ENCODE peak calls at places on chromosomes 6 and 20, in nine cellular contexts. One of them, this sample, is unnamed.

GRCh38 chr20:22248052-22248667 is 336.2 kb downstream of the FOXA2 start:
- DNase-seq in A549: peak
- DNase-seq in mesendoderm: peak
- DNase-seq in GM04504: no peak
- DNase-seq in activated CD4-positive, CD25-positive, alpha-beta regulatory T cell treated with anti-CD3 and anti-CD28 coated beads, Interleukin-2, amount 50 U/mL, for 16 hours: no peak
- DNase-seq in neural crest cell: peak
- DNase-seq in stimulated activated CD4-positive, alpha-beta T cell treated with anti-CD3 and anti-CD28 coated beads, Interleukin-12 subunit alpha, Interleukin-12 subunit beta, amount 100 ng/mL, for 4 hours: no peak
- DNase-seq in kidney epithelial cell: no peak
- DNase-seq in fibroblast of mammary gland: peak
- DNase-seq in this sample: no peak

GRCh38 chr6:106103728-106104109 is 17.6 kb downstream of the PRDM1 start:
- DNase-seq in A549: no peak
- DNase-seq in mesendoderm: peak
- DNase-seq in GM04504: no peak
- DNase-seq in activated CD4-positive, CD25-positive, alpha-beta regulatory T cell treated with anti-CD3 and anti-CD28 coated beads, Interleukin-2, amount 50 U/mL, for 16 hours: no peak
- DNase-seq in neural crest cell: no peak
- DNase-seq in stimulated activated CD4-positive, alpha-beta T cell treated with anti-CD3 and anti-CD28 coated beads, Interleukin-12 subunit alpha, Interleukin-12 subunit beta, amount 100 ng/mL, for 4 hours: no peak
- DNase-seq in kidney epithelial cell: no peak
- DNase-seq in fibroblast of mammary gland: no peak
- DNase-seq in this sample: peak

GRCh38 chr20:47927385-47927851 is 142.1 kb upstream of the SULF2 start:
- DNase-seq in A549: no peak
- DNase-seq in mesendoderm: no peak
- DNase-seq in GM04504: no peak
- DNase-seq in activated CD4-positive, CD25-positive, alpha-beta regulatory T cell treated with anti-CD3 and anti-CD28 coated beads, Interleukin-2, amount 50 U/mL, for 16 hours: no peak
- DNase-seq in neural crest cell: no peak
- DNase-seq in stimulated activated CD4-positive, alpha-beta T cell treated with anti-CD3 and anti-CD28 coated beads, Interleukin-12 subunit alpha, Interleukin-12 subunit beta, amount 100 ng/mL, for 4 hours: no peak
- DNase-seq in kidney epithelial cell: no peak
- DNase-seq in fibroblast of mammary gland: peak
- DNase-seq in this sample: no peak

GRCh38 chr6:34543421-34543820 is 12.7 kb downstream of the SPDEF start:
- DNase-seq in A549: no peak
- DNase-seq in mesendoderm: no peak
- DNase-seq in GM04504: peak
- DNase-seq in activated CD4-positive, CD25-positive, alpha-beta regulatory T cell treated with anti-CD3 and anti-CD28 coated beads, Interleukin-2, amount 50 U/mL, for 16 hours: no peak
- DNase-seq in neural crest cell: no peak
- DNase-seq in stimulated activated CD4-positive, alpha-beta T cell treated with anti-CD3 and anti-CD28 coated beads, Interleukin-12 subunit alpha, Interleukin-12 subunit beta, amount 100 ng/mL, for 4 hours: no peak
- DNase-seq in kidney epithelial cell: no peak
- DNase-seq in fibroblast of mammary gland: peak
- DNase-seq in this sample: no peak

GRCh38 chr6:140012146-140012545 is 637.7 kb upstream of the CITED2 start:
- DNase-seq in A549: no peak
- DNase-seq in mesendoderm: no peak
- DNase-seq in GM04504: no peak
- DNase-seq in activated CD4-positive, CD25-positive, alpha-beta regulatory T cell treated with anti-CD3 and anti-CD28 coated beads, Interleukin-2, amount 50 U/mL, for 16 hours: no peak
- DNase-seq in neural crest cell: no peak
- DNase-seq in stimulated activated CD4-positive, alpha-beta T cell treated with anti-CD3 and anti-CD28 coated beads, Interleukin-12 subunit alpha, Interleukin-12 subunit beta, amount 100 ng/mL, for 4 hours: no peak
- DNase-seq in kidney epithelial cell: no peak
- DNase-seq in fibroblast of mammary gland: no peak
- DNase-seq in this sample: no peak

GRCh38 chr6:142489722-142490610 is 188.2 kb downstream of the ADGRG6 start:
- DNase-seq in A549: no peak
- DNase-seq in mesendoderm: no peak
- DNase-seq in GM04504: no peak
- DNase-seq in activated CD4-positive, CD25-positive, alpha-beta regulatory T cell treated with anti-CD3 and anti-CD28 coated beads, Interleukin-2, amount 50 U/mL, for 16 hours: no peak
- DNase-seq in neural crest cell: no peak
- DNase-seq in stimulated activated CD4-positive, alpha-beta T cell treated with anti-CD3 and anti-CD28 coated beads, Interleukin-12 subunit alpha, Interleukin-12 subunit beta, amount 100 ng/mL, for 4 hours: no peak
- DNase-seq in kidney epithelial cell: no peak
- DNase-seq in fibroblast of mammary gland: peak
- DNase-seq in this sample: no peak

GRCh38 chr6:82712826-82713225 is 349.2 kb downstream of the TPBG start:
- DNase-seq in A549: no peak
- DNase-seq in mesendoderm: peak
- DNase-seq in GM04504: no peak
- DNase-seq in activated CD4-positive, CD25-positive, alpha-beta regulatory T cell treated with anti-CD3 and anti-CD28 coated beads, Interleukin-2, amount 50 U/mL, for 16 hours: no peak
- DNase-seq in neural crest cell: no peak
- DNase-seq in stimulated activated CD4-positive, alpha-beta T cell treated with anti-CD3 and anti-CD28 coated beads, Interleukin-12 subunit alpha, Interleukin-12 subunit beta, amount 100 ng/mL, for 4 hours: no peak
- DNase-seq in kidney epithelial cell: no peak
- DNase-seq in fibroblast of mammary gland: peak
- DNase-seq in this sample: no peak

GRCh38 chr6:2209226-2209809 is 36.1 kb downstream of the GMDS start:
- DNase-seq in A549: no peak
- DNase-seq in mesendoderm: peak
- DNase-seq in GM04504: no peak
- DNase-seq in activated CD4-positive, CD25-positive, alpha-beta regulatory T cell treated with anti-CD3 and anti-CD28 coated beads, Interleukin-2, amount 50 U/mL, for 16 hours: peak
- DNase-seq in neural crest cell: no peak
- DNase-seq in stimulated activated CD4-positive, alpha-beta T cell treated with anti-CD3 and anti-CD28 coated beads, Interleukin-12 subunit alpha, Interleukin-12 subunit beta, amount 100 ng/mL, for 4 hours: peak
- DNase-seq in kidney epithelial cell: no peak
- DNase-seq in fibroblast of mammary gland: peak
- DNase-seq in this sample: no peak

GRCh38 chr6:7324520-7324919 is 11.5 kb upstream of the SSR1 start:
- DNase-seq in A549: no peak
- DNase-seq in mesendoderm: no peak
- DNase-seq in GM04504: no peak
- DNase-seq in activated CD4-positive, CD25-positive, alpha-beta regulatory T cell treated with anti-CD3 and anti-CD28 coated beads, Interleukin-2, amount 50 U/mL, for 16 hours: no peak
- DNase-seq in neural crest cell: no peak
- DNase-seq in stimulated activated CD4-positive, alpha-beta T cell treated with anti-CD3 and anti-CD28 coated beads, Interleukin-12 subunit alpha, Interleukin-12 subunit beta, amount 100 ng/mL, for 4 hours: no peak
- DNase-seq in kidney epithelial cell: no peak
- DNase-seq in fibroblast of mammary gland: no peak
- DNase-seq in this sample: no peak

GRCh38 chr6:136076496-136076895 is 173.6 kb downstream of the MTFR2 start:
- DNase-seq in A549: no peak
- DNase-seq in mesendoderm: no peak
- DNase-seq in GM04504: no peak
- DNase-seq in activated CD4-positive, CD25-positive, alpha-beta regulatory T cell treated with anti-CD3 and anti-CD28 coated beads, Interleukin-2, amount 50 U/mL, for 16 hours: no peak
- DNase-seq in neural crest cell: no peak
- DNase-seq in stimulated activated CD4-positive, alpha-beta T cell treated with anti-CD3 and anti-CD28 coated beads, Interleukin-12 subunit alpha, Interleukin-12 subunit beta, amount 100 ng/mL, for 4 hours: no peak
- DNase-seq in kidney epithelial cell: no peak
- DNase-seq in fibroblast of mammary gland: peak
- DNase-seq in this sample: no peak

GRCh38 chr6:133130863-133131262 is 110.3 kb upstream of the EYA4 start:
- DNase-seq in A549: peak
- DNase-seq in mesendoderm: peak
- DNase-seq in GM04504: no peak
- DNase-seq in activated CD4-positive, CD25-positive, alpha-beta regulatory T cell treated with anti-CD3 and anti-CD28 coated beads, Interleukin-2, amount 50 U/mL, for 16 hours: no peak
- DNase-seq in neural crest cell: no peak
- DNase-seq in stimulated activated CD4-positive, alpha-beta T cell treated with anti-CD3 and anti-CD28 coated beads, Interleukin-12 subunit alpha, Interleukin-12 subunit beta, amount 100 ng/mL, for 4 hours: no peak
- DNase-seq in kidney epithelial cell: peak
- DNase-seq in fibroblast of mammary gland: peak
- DNase-seq in this sample: no peak

GRCh38 chr6:131946992-131947955 is 3.9 kb downstream of the CCN2 start:
- DNase-seq in A549: no peak
- DNase-seq in mesendoderm: peak
- DNase-seq in GM04504: peak
- DNase-seq in activated CD4-positive, CD25-positive, alpha-beta regulatory T cell treated with anti-CD3 and anti-CD28 coated beads, Interleukin-2, amount 50 U/mL, for 16 hours: no peak
- DNase-seq in neural crest cell: no peak
- DNase-seq in stimulated activated CD4-positive, alpha-beta T cell treated with anti-CD3 and anti-CD28 coated beads, Interleukin-12 subunit alpha, Interleukin-12 subunit beta, amount 100 ng/mL, for 4 hours: no peak
- DNase-seq in kidney epithelial cell: peak
- DNase-seq in fibroblast of mammary gland: peak
- DNase-seq in this sample: no peak

GRCh38 chr6:37624606-37625574 is 72.8 kb downstream of the MDGA1 start:
- DNase-seq in A549: peak
- DNase-seq in mesendoderm: no peak
- DNase-seq in GM04504: no peak
- DNase-seq in activated CD4-positive, CD25-positive, alpha-beta regulatory T cell treated with anti-CD3 and anti-CD28 coated beads, Interleukin-2, amount 50 U/mL, for 16 hours: no peak
- DNase-seq in neural crest cell: no peak
- DNase-seq in stimulated activated CD4-positive, alpha-beta T cell treated with anti-CD3 and anti-CD28 coated beads, Interleukin-12 subunit alpha, Interleukin-12 subunit beta, amount 100 ng/mL, for 4 hours: peak
- DNase-seq in kidney epithelial cell: peak
- DNase-seq in fibroblast of mammary gland: peak
- DNase-seq in this sample: peak

GRCh38 chr20:57715268-57715904 is 5.6 kb upstream of the PMEPA1 start:
- DNase-seq in A549: no peak
- DNase-seq in mesendoderm: no peak
- DNase-seq in GM04504: no peak
- DNase-seq in activated CD4-positive, CD25-positive, alpha-beta regulatory T cell treated with anti-CD3 and anti-CD28 coated beads, Interleukin-2, amount 50 U/mL, for 16 hours: no peak
- DNase-seq in neural crest cell: no peak
- DNase-seq in stimulated activated CD4-positive, alpha-beta T cell treated with anti-CD3 and anti-CD28 coated beads, Interleukin-12 subunit alpha, Interleukin-12 subunit beta, amount 100 ng/mL, for 4 hours: no peak
- DNase-seq in kidney epithelial cell: no peak
- DNase-seq in fibroblast of mammary gland: no peak
- DNase-seq in this sample: no peak

GRCh38 chr6:127832381-127832780 is 68.5 kb downstream of the THEMIS start:
- DNase-seq in A549: no peak
- DNase-seq in mesendoderm: no peak
- DNase-seq in GM04504: no peak
- DNase-seq in activated CD4-positive, CD25-positive, alpha-beta regulatory T cell treated with anti-CD3 and anti-CD28 coated beads, Interleukin-2, amount 50 U/mL, for 16 hours: no peak
- DNase-seq in neural crest cell: no peak
- DNase-seq in stimulated activated CD4-positive, alpha-beta T cell treated with anti-CD3 and anti-CD28 coated beads, Interleukin-12 subunit alpha, Interleukin-12 subunit beta, amount 100 ng/mL, for 4 hours: no peak
- DNase-seq in kidney epithelial cell: no peak
- DNase-seq in fibroblast of mammary gland: no peak
- DNase-seq in this sample: no peak

GRCh38 chr6:33247977-33248642 is 23.6 kb downstream of the VPS52 start:
- DNase-seq in A549: peak
- DNase-seq in mesendoderm: peak
- DNase-seq in GM04504: peak
- DNase-seq in activated CD4-positive, CD25-positive, alpha-beta regulatory T cell treated with anti-CD3 and anti-CD28 coated beads, Interleukin-2, amount 50 U/mL, for 16 hours: peak
- DNase-seq in neural crest cell: peak
- DNase-seq in stimulated activated CD4-positive, alpha-beta T cell treated with anti-CD3 and anti-CD28 coated beads, Interleukin-12 subunit alpha, Interleukin-12 subunit beta, amount 100 ng/mL, for 4 hours: peak
- DNase-seq in kidney epithelial cell: no peak
- DNase-seq in fibroblast of mammary gland: peak
- DNase-seq in this sample: peak

GRCh38 chr6:11614534-11615213 is 77.1 kb downstream of the TMEM170B start:
- DNase-seq in A549: no peak
- DNase-seq in mesendoderm: no peak
- DNase-seq in GM04504: no peak
- DNase-seq in activated CD4-positive, CD25-positive, alpha-beta regulatory T cell treated with anti-CD3 and anti-CD28 coated beads, Interleukin-2, amount 50 U/mL, for 16 hours: no peak
- DNase-seq in neural crest cell: no peak
- DNase-seq in stimulated activated CD4-positive, alpha-beta T cell treated with anti-CD3 and anti-CD28 coated beads, Interleukin-12 subunit alpha, Interleukin-12 subunit beta, amount 100 ng/mL, for 4 hours: no peak
- DNase-seq in kidney epithelial cell: no peak
- DNase-seq in fibroblast of mammary gland: no peak
- DNase-seq in this sample: no peak

GRCh38 chr20:56826306-56826970 is 197.3 kb downstream of the TFAP2C start:
- DNase-seq in A549: no peak
- DNase-seq in mesendoderm: no peak
- DNase-seq in GM04504: no peak
- DNase-seq in activated CD4-positive, CD25-positive, alpha-beta regulatory T cell treated with anti-CD3 and anti-CD28 coated beads, Interleukin-2, amount 50 U/mL, for 16 hours: no peak
- DNase-seq in neural crest cell: no peak
- DNase-seq in stimulated activated CD4-positive, alpha-beta T cell treated with anti-CD3 and anti-CD28 coated beads, Interleukin-12 subunit alpha, Interleukin-12 subunit beta, amount 100 ng/mL, for 4 hours: no peak
- DNase-seq in kidney epithelial cell: no peak
- DNase-seq in fibroblast of mammary gland: peak
- DNase-seq in this sample: no peak

GRCh38 chr6:163645560-163645959 is 231.0 kb downstream of the QKI start:
- DNase-seq in A549: no peak
- DNase-seq in mesendoderm: no peak
- DNase-seq in GM04504: no peak
- DNase-seq in activated CD4-positive, CD25-positive, alpha-beta regulatory T cell treated with anti-CD3 and anti-CD28 coated beads, Interleukin-2, amount 50 U/mL, for 16 hours: no peak
- DNase-seq in neural crest cell: no peak
- DNase-seq in stimulated activated CD4-positive, alpha-beta T cell treated with anti-CD3 and anti-CD28 coated beads, Interleukin-12 subunit alpha, Interleukin-12 subunit beta, amount 100 ng/mL, for 4 hours: no peak
- DNase-seq in kidney epithelial cell: no peak
- DNase-seq in fibroblast of mammary gland: no peak
- DNase-seq in this sample: no peak

GRCh38 chr6:156954191-156954590 is 177.0 kb downstream of the ARID1B start:
- DNase-seq in A549: no peak
- DNase-seq in mesendoderm: no peak
- DNase-seq in GM04504: no peak
- DNase-seq in activated CD4-positive, CD25-positive, alpha-beta regulatory T cell treated with anti-CD3 and anti-CD28 coated beads, Interleukin-2, amount 50 U/mL, for 16 hours: no peak
- DNase-seq in neural crest cell: no peak
- DNase-seq in stimulated activated CD4-positive, alpha-beta T cell treated with anti-CD3 and anti-CD28 coated beads, Interleukin-12 subunit alpha, Interleukin-12 subunit beta, amount 100 ng/mL, for 4 hours: no peak
- DNase-seq in kidney epithelial cell: no peak
- DNase-seq in fibroblast of mammary gland: no peak
- DNase-seq in this sample: no peak

GRCh38 chr6:29685718-29686326 is 4.9 kb upstream of the ZFP57 start:
- DNase-seq in A549: no peak
- DNase-seq in mesendoderm: peak
- DNase-seq in GM04504: no peak
- DNase-seq in activated CD4-positive, CD25-positive, alpha-beta regulatory T cell treated with anti-CD3 and anti-CD28 coated beads, Interleukin-2, amount 50 U/mL, for 16 hours: no peak
- DNase-seq in neural crest cell: no peak
- DNase-seq in stimulated activated CD4-positive, alpha-beta T cell treated with anti-CD3 and anti-CD28 coated beads, Interleukin-12 subunit alpha, Interleukin-12 subunit beta, amount 100 ng/mL, for 4 hours: no peak
- DNase-seq in kidney epithelial cell: no peak
- DNase-seq in fibroblast of mammary gland: no peak
- DNase-seq in this sample: no peak

GRCh38 chr6:103672169-103672568 is 1187.5 kb downstream of the HACE1 start:
- DNase-seq in A549: no peak
- DNase-seq in mesendoderm: peak
- DNase-seq in GM04504: no peak
- DNase-seq in activated CD4-positive, CD25-positive, alpha-beta regulatory T cell treated with anti-CD3 and anti-CD28 coated beads, Interleukin-2, amount 50 U/mL, for 16 hours: no peak
- DNase-seq in neural crest cell: no peak
- DNase-seq in stimulated activated CD4-positive, alpha-beta T cell treated with anti-CD3 and anti-CD28 coated beads, Interleukin-12 subunit alpha, Interleukin-12 subunit beta, amount 100 ng/mL, for 4 hours: no peak
- DNase-seq in kidney epithelial cell: no peak
- DNase-seq in fibroblast of mammary gland: peak
- DNase-seq in this sample: no peak

GRCh38 chr6:12572884-12573824 is 143.4 kb upstream of the PHACTR1 start:
- DNase-seq in A549: peak
- DNase-seq in mesendoderm: peak
- DNase-seq in GM04504: peak
- DNase-seq in activated CD4-positive, CD25-positive, alpha-beta regulatory T cell treated with anti-CD3 and anti-CD28 coated beads, Interleukin-2, amount 50 U/mL, for 16 hours: no peak
- DNase-seq in neural crest cell: no peak
- DNase-seq in stimulated activated CD4-positive, alpha-beta T cell treated with anti-CD3 and anti-CD28 coated beads, Interleukin-12 subunit alpha, Interleukin-12 subunit beta, amount 100 ng/mL, for 4 hours: no peak
- DNase-seq in kidney epithelial cell: peak
- DNase-seq in fibroblast of mammary gland: peak
- DNase-seq in this sample: no peak

GRCh38 chr6:130575971-130576370 is 210.2 kb downstream of the TMEM200A start:
- DNase-seq in A549: no peak
- DNase-seq in mesendoderm: no peak
- DNase-seq in GM04504: no peak
- DNase-seq in activated CD4-positive, CD25-positive, alpha-beta regulatory T cell treated with anti-CD3 and anti-CD28 coated beads, Interleukin-2, amount 50 U/mL, for 16 hours: no peak
- DNase-seq in neural crest cell: no peak
- DNase-seq in stimulated activated CD4-positive, alpha-beta T cell treated with anti-CD3 and anti-CD28 coated beads, Interleukin-12 subunit alpha, Interleukin-12 subunit beta, amount 100 ng/mL, for 4 hours: no peak
- DNase-seq in kidney epithelial cell: no peak
- DNase-seq in fibroblast of mammary gland: no peak
- DNase-seq in this sample: peak

GRCh38 chr6:32462609-32463008 is 22.9 kb downstream of the HLA-DRA start:
- DNase-seq in A549: no peak
- DNase-seq in mesendoderm: no peak
- DNase-seq in GM04504: no peak
- DNase-seq in activated CD4-positive, CD25-positive, alpha-beta regulatory T cell treated with anti-CD3 and anti-CD28 coated beads, Interleukin-2, amount 50 U/mL, for 16 hours: no peak
- DNase-seq in neural crest cell: no peak
- DNase-seq in stimulated activated CD4-positive, alpha-beta T cell treated with anti-CD3 and anti-CD28 coated beads, Interleukin-12 subunit alpha, Interleukin-12 subunit beta, amount 100 ng/mL, for 4 hours: peak
- DNase-seq in kidney epithelial cell: no peak
- DNase-seq in fibroblast of mammary gland: peak
- DNase-seq in this sample: no peak

GRCh38 chr6:151651639-151652038 is 155.8 kb upstream of the ESR1 start:
- DNase-seq in A549: no peak
- DNase-seq in mesendoderm: no peak
- DNase-seq in GM04504: no peak
- DNase-seq in activated CD4-positive, CD25-positive, alpha-beta regulatory T cell treated with anti-CD3 and anti-CD28 coated beads, Interleukin-2, amount 50 U/mL, for 16 hours: no peak
- DNase-seq in neural crest cell: no peak
- DNase-seq in stimulated activated CD4-positive, alpha-beta T cell treated with anti-CD3 and anti-CD28 coated beads, Interleukin-12 subunit alpha, Interleukin-12 subunit beta, amount 100 ng/mL, for 4 hours: no peak
- DNase-seq in kidney epithelial cell: no peak
- DNase-seq in fibroblast of mammary gland: no peak
- DNase-seq in this sample: no peak

GRCh38 chr6:43149260-43149659 is 21.8 kb upstream of the SRF start:
- DNase-seq in A549: no peak
- DNase-seq in mesendoderm: no peak
- DNase-seq in GM04504: no peak
- DNase-seq in activated CD4-positive, CD25-positive, alpha-beta regulatory T cell treated with anti-CD3 and anti-CD28 coated beads, Interleukin-2, amount 50 U/mL, for 16 hours: no peak
- DNase-seq in neural crest cell: no peak
- DNase-seq in stimulated activated CD4-positive, alpha-beta T cell treated with anti-CD3 and anti-CD28 coated beads, Interleukin-12 subunit alpha, Interleukin-12 subunit beta, amount 100 ng/mL, for 4 hours: no peak
- DNase-seq in kidney epithelial cell: no peak
- DNase-seq in fibroblast of mammary gland: no peak
- DNase-seq in this sample: no peak

This sample was measured in T-helper 17 cell.